ENCODE peak calls at places on chromosome 17, in nine cellular contexts. L is pancreas, Z is epithelial cell of proximal tubule, U is psoas muscle, P is endothelial cell, N is left lung, D is WTC11, R is astrocyte of the spinal cord, I is GM20000. S is an unnamed sample.

GRCh38 chr17:80901319-80901718 is 90.3 kb upstream of the CHMP6 start:
- DNase-seq in L (no peak), R (no peak), U (no peak), N (no peak), D (no peak), I (peak), Z (no peak), P (no peak), S (peak)

GRCh38 chr17:72697602-72698146 is 394.8 kb downstream of the SLC39A11 start:
- DNase-seq in D (no peak), I (no peak), Z (no peak), R (no peak), U (no peak), N (no peak), P (no peak), L (no peak), S (no peak)

GRCh38 chr17:63675607-63676539 is 24.1 kb downstream of the LIMD2 start:
- DNase-seq in P (peak), Z (no peak), L (peak), U (peak), D (no peak), I (no peak), N (no peak), R (peak), S (no peak)

GRCh38 chr17:67293251-67294203 is 48.5 kb upstream of the HELZ start:
- DNase-seq in U (peak), R (peak), D (peak), Z (no peak), I (peak), L (peak), P (peak), N (peak), S (peak)

GRCh38 chr17:68341482-68341881 is 50.2 kb downstream of the ARSG start:
- DNase-seq in D (no peak), U (no peak), Z (no peak), N (no peak), R (no peak), P (no peak), L (no peak), I (no peak), S (no peak)

GRCh38 chr17:44707755-44708400 is 587 bp upstream of the DBF4B start:
- DNase-seq in U (no peak), Z (no peak), R (no peak), D (no peak), N (no peak), I (no peak), P (no peak), L (no peak), S (no peak)

GRCh38 chr17:57603978-57604377 is 141.1 kb downstream of the CCDC182 start:
- DNase-seq in I (no peak), U (no peak), N (no peak), P (no peak), R (no peak), D (no peak), L (no peak), Z (no peak), S (no peak)

GRCh38 chr17:71975331-71975801 is 145.5 kb upstream of the SOX9 start:
- DNase-seq in U (peak), I (no peak), R (peak), D (no peak), N (no peak), P (peak), Z (no peak), L (no peak), S (no peak)

GRCh38 chr17:65064452-65065019 is 8.0 kb upstream of the GNA13 start:
- DNase-seq in L (no peak), P (no peak), D (no peak), I (no peak), U (no peak), R (peak), Z (peak), N (no peak), S (no peak)

GRCh38 chr17:77569846-77570564 is 388.5 kb upstream of the TNRC6C start:
- DNase-seq in N (no peak), Z (no peak), I (no peak), R (no peak), L (no peak), P (no peak), D (no peak), U (no peak), S (no peak)

GRCh38 chr17:77881545-77881944 is 77.0 kb upstream of the TNRC6C start:
- DNase-seq in D (no peak), N (peak), Z (no peak), R (peak), I (peak), P (no peak), U (peak), L (peak), S (peak)

GRCh38 chr17:67449885-67450755 is 73.0 kb downstream of the PITPNC1 start:
- DNase-seq in P (no peak), I (no peak), U (no peak), L (no peak), Z (no peak), R (no peak), N (no peak), D (no peak), S (no peak)

GRCh38 chr17:32482568-32483320 is 4.0 kb upstream of the CDK5R1 start:
- DNase-seq in R (no peak), I (no peak), U (no peak), D (no peak), N (no peak), Z (no peak), L (no peak), P (no peak), S (no peak)

GRCh38 chr17:1107777-1108559 is 71.8 kb downstream of the ABR start:
- DNase-seq in N (peak), U (no peak), P (no peak), L (no peak), I (no peak), Z (no peak), R (no peak), D (peak), S (no peak)

GRCh38 chr17:19288453-19288852 is 51.3 kb downstream of the EPN2 start:
- DNase-seq in I (no peak), N (no peak), L (no peak), R (no peak), P (no peak), U (no peak), Z (peak), D (peak), S (no peak)

GRCh38 chr17:56699186-56699895 is 105.8 kb downstream of the NOG start:
- DNase-seq in R (peak), D (peak), U (peak), N (peak), I (no peak), Z (peak), L (peak), P (peak), S (no peak)

GRCh38 chr17:76546556-76547182 is 6.8 kb downstream of the PRCD start:
- DNase-seq in D (no peak), L (no peak), P (no peak), Z (no peak), R (peak), I (no peak), U (no peak), N (no peak), S (no peak)

GRCh38 chr17:11935734-11936406 is 61.4 kb downstream of the ZNF18 start:
- DNase-seq in Z (no peak), U (peak), L (peak), D (peak), I (no peak), N (no peak), R (peak), P (peak), S (no peak)

GRCh38 chr17:76515291-76515949 is 14.2 kb upstream of the RHBDF2 start:
- DNase-seq in D (no peak), N (no peak), R (peak), I (peak), L (peak), Z (no peak), P (no peak), U (peak), S (peak)

GRCh38 chr17:20228860-20229259 is 219.7 kb downstream of the SPECC1 start:
- DNase-seq in P (no peak), Z (no peak), L (no peak), R (peak), I (no peak), N (no peak), D (no peak), U (no peak), S (no peak)

GRCh38 chr17:1196946-1197345 is 17.2 kb upstream of the ABR start:
- DNase-seq in D (no peak), R (no peak), N (peak), I (no peak), U (no peak), L (no peak), Z (no peak), P (no peak), S (no peak)

GRCh38 chr17:56540791-56541190 is 52.7 kb upstream of the NOG start:
- DNase-seq in Z (no peak), P (no peak), N (no peak), D (no peak), L (no peak), U (no peak), R (no peak), I (no peak), S (no peak)

GRCh38 chr17:77332981-77333685 is 192.4 kb downstream of the SEC14L1 start:
- DNase-seq in N (no peak), R (peak), P (no peak), Z (no peak), U (no peak), D (no peak), I (no peak), L (peak), S (no peak)

GRCh38 chr17:55734128-55734781 is 11.6 kb upstream of the TMEM100 start:
- DNase-seq in L (no peak), U (no peak), P (no peak), N (no peak), D (peak), Z (no peak), R (no peak), I (no peak), S (peak)

GRCh38 chr17:31152271-31152670 is 57.5 kb downstream of the NF1 start:
- DNase-seq in N (no peak), Z (no peak), U (no peak), I (no peak), P (no peak), L (no peak), D (no peak), R (no peak), S (no peak)

GRCh38 chr17:17890773-17891759 is 54.3 kb upstream of the SREBF1 start:
- DNase-seq in I (peak), N (no peak), U (peak), Z (no peak), P (peak), L (peak), D (peak), R (peak), S (peak)

GRCh38 chr17:63834431-63835166 is 7.1 kb upstream of the FTSJ3 start:
- DNase-seq in U (peak), P (peak), N (no peak), D (peak), L (peak), Z (no peak), I (peak), R (peak), S (peak)

GRCh38 chr17:77944390-77945222 is 13.9 kb upstream of the TNRC6C start:
- DNase-seq in L (no peak), N (no peak), I (no peak), R (no peak), U (no peak), Z (no peak), P (no peak), D (no peak), S (no peak)

GRCh38 chr17:10275418-10275817 is 77.0 kb upstream of the GAS7 start:
- DNase-seq in L (no peak), Z (no peak), D (no peak), U (no peak), N (no peak), I (no peak), R (no peak), P (no peak), S (no peak)

GRCh38 chr17:4142107-4142900 is 526 bp downstream of the ZZEF1 start:
- DNase-seq in Z (no peak), R (peak), U (peak), N (peak), P (peak), D (peak), I (peak), L (peak), S (peak)

GRCh38 chr17:73901661-73902415 is 257.6 kb upstream of the SDK2 start:
- DNase-seq in P (peak), D (peak), U (peak), Z (no peak), N (peak), R (no peak), I (no peak), L (peak), S (no peak)

GRCh38 chr17:17723354-17724261 is 42.4 kb downstream of the RAI1 start:
- DNase-seq in P (peak), N (peak), Z (no peak), L (no peak), I (peak), U (no peak), R (peak), D (peak), S (peak)

GRCh38 chr17:61528171-61528570 is 62.8 kb downstream of the NACA2 start:
- DNase-seq in U (no peak), R (no peak), Z (no peak), L (no peak), N (no peak), P (no peak), I (no peak), D (no peak), S (no peak)

GRCh38 chr17:27558341-27558740 is 72.6 kb upstream of the LGALS9 start:
- DNase-seq in I (no peak), L (peak), N (no peak), R (no peak), Z (no peak), P (no peak), D (no peak), U (no peak), S (no peak)

GRCh38 chr17:2862197-2862596 is 66.0 kb downstream of the RAP1GAP2 start:
- DNase-seq in N (no peak), Z (no peak), U (no peak), I (no peak), R (no peak), P (no peak), L (no peak), D (no peak), S (no peak)

GRCh38 chr17:59825533-59826316 is 67.0 kb downstream of the TUBD1 start:
- DNase-seq in R (peak), I (peak), D (no peak), U (no peak), L (no peak), P (no peak), Z (no peak), N (no peak), S (no peak)

GRCh38 chr17:41959336-41960095 is 7.1 kb upstream of the CNP start:
- DNase-seq in D (peak), Z (no peak), L (peak), I (peak), P (peak), U (no peak), R (peak), N (no peak), S (no peak)
- TF ChIP-seq CTCF in D (no peak), Z (peak), L (peak), I (no peak), P (peak), U (peak), R (peak), N (no peak), S (no peak)

DNA sequence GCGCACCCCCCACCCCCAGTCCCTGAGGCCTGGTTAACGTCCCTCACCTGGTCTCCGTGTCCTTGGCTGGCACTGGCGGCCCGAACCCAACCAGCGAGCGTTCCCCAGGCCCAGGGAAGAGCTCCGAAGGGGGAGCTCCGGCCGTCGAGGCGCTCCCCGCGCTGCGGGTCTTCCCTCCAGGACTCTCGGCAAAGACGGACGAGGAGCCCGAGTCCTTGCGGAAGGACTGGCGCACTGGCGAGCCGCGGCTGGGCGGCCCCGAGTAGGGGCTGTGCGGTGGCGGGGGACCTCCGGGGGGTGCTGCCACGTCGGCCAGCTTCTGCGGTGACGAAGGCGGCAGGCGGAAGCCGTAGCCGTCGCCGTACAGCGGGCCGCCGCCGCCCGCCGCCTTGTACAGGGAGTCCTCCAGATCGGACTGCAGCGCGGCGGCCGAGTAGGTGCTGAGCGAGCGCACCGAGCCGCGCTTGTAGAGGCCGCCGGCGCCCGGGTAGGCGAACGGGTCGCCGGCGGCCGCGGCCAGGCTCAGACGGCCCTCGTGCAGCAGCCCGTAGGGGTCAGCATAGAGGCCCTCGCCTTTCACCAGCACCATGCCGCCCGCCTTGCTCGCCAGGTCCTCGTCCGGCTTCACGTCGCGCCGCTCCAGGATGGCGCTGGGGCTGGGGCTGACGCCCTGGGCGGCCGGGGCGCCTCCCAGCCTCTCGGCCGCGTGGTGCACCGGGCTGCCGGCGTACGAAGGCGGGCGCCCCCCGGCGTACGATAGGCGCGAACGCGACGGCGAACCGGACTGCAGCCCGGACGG is 44.1 kb downstream of the SRCIN1 start:
- DNase-seq in P (peak), N (no peak), D (peak), L (no peak), U (no peak), R (no peak), Z (no peak), I (no peak), S (no peak)
- TF ChIP-seq CTCF in P (no peak), N (no peak), D (peak), L (no peak), U (no peak), R (no peak), Z (no peak), I (no peak), S (no peak)

DNA sequence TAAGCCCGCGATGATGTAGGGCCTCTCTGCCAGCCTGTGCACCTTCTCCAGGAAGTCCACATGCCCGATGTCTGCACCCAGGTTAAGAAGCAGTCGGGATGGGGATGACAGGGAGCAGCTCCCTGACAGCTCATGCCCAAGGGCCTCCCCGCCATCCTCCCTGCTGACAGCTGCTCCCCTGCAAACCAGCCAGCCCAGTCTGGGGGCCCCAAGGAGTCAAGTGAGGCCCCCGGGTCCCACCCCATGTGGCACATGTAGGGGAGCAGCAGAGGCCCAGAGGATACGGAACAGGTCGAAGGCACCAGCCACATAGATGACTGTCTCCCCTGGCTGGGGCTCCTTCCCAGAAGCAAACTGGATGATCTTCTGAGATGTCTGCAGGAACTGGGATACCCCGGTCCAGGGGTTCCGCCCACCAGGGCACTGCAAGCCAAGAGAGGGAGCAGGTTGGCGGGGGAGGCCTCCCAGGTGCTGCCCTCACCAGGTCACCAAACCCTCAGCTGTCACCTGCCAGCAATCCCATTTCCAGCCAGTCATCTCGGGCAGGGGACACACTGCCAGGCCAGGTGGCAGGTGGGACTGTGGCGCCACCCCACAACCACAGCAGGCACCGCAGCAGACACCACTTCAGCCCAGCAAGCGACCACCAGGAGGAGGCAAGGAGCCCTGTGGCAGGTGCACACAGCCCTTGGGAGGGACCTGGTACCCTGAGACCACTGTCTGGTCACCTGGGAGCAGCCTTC is 4.6 kb downstream of the PCYT2 start:
- DNase-seq in R (no peak), L (no peak), Z (no peak), I (no peak), N (no peak), D (peak), P (no peak), U (peak), S (no peak)
- TF ChIP-seq CTCF in R (no peak), L (no peak), Z (no peak), I (no peak), N (no peak), D (no peak), P (no peak), U (no peak), S (no peak)

DNA sequence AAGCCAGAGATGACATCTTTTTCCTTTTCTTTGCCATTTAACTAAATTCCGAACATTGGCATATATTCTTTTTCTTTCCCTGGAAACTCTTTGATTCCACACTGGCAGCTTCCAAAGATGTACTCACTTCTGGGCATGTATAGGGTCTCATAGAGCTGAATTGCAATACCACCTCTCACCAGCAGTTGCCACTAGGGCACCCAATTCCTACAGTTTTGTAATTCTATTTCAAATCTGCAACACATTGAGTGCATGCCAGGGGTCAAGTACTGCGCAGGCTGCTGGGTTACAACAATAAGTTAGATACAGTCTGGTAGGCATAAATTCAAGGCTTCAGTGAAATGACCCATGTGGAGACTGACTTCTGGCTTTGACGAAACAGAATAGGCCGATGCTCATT is 208.8 kb upstream of the NLRP1 start:
- DNase-seq in Z (no peak), R (no peak), N (no peak), L (no peak), U (no peak), D (no peak), I (no peak), P (no peak), S (no peak)
- TF ChIP-seq CTCF in Z (peak), R (no peak), N (peak), L (peak), U (no peak), D (peak), I (no peak), P (peak), S (no peak)

GRCh38 chr17:79145548-79145947 is 70.9 kb downstream of the ENGASE start:
- DNase-seq in D (no peak), L (no peak), U (no peak), Z (no peak), R (no peak), N (no peak), P (no peak), I (no peak), S (no peak)

GRCh38 chr17:79146562-79146961 is 71.9 kb downstream of the ENGASE start:
- DNase-seq in U (no peak), R (no peak), D (no peak), Z (no peak), P (no peak), N (no peak), I (no peak), L (no peak), S (no peak)

GRCh38 chr17:79148584-79148983 is 74.0 kb downstream of the ENGASE start:
- DNase-seq in R (no peak), U (no peak), L (no peak), D (no peak), I (no peak), Z (no peak), P (no peak), N (no peak), S (no peak)

GRCh38 chr17:79150035-79150733 is 75.6 kb downstream of the ENGASE start:
- DNase-seq in U (no peak), R (no peak), N (no peak), P (no peak), Z (no peak), L (no peak), I (no peak), D (no peak), S (no peak)

GRCh38 chr17:79147791-79148506 is 73.3 kb downstream of the ENGASE start:
- DNase-seq in N (no peak), D (no peak), R (no peak), U (no peak), L (no peak), I (no peak), Z (no peak), P (no peak), S (no peak)
- TF ChIP-seq CTCF in N (no peak), D (no peak), R (no peak), U (no peak), L (no peak), I (no peak), Z (no peak), P (no peak), S (no peak)

GRCh38 chr17:51000835-51001638 is 119.6 kb downstream of the SPAG9 start:
- DNase-seq in R (peak), P (peak), L (no peak), Z (peak), U (no peak), I (peak), N (no peak), D (no peak), S (peak)
- TF ChIP-seq CTCF in R (peak), P (peak), L (peak), Z (peak), U (peak), I (no peak), N (peak), D (no peak), S (peak)

GRCh38 chr17:48642059-48642842 is 16.1 kb upstream of the HOXB9 start:
- DNase-seq in Z (no peak), N (peak), D (peak), U (no peak), R (peak), L (no peak), P (no peak), I (peak), S (no peak)
- TF ChIP-seq CTCF in Z (no peak), N (no peak), D (no peak), U (no peak), R (peak), L (no peak), P (no peak), I (no peak), S (no peak)

S was measured in GM10248.